ENCODE peak calls at places on chromosomes 16 and 17, in eight cellular contexts. H is K562, B is HepG2, K is HCT116, M is GM23338, X is Panc1, W is upper lobe of left lung, F is GM12878. U is an unnamed sample.

GRCh38 chr17:27553019-27553511 is 77.9 kb upstream of the LGALS9 start:
- ATAC-seq in H (no peak), B (no peak), K (no peak), M (no peak), X (peak), W (no peak), F (no peak), U (peak)

GRCh38 chr17:76271669-76272540 is 6.8 kb downstream of the UBALD2 start:
- ATAC-seq in H (peak), B (peak), K (peak), M (peak), X (no peak), W (peak), F (peak), U (peak)

GRCh38 chr16:12502671-12503070 is 301.0 kb downstream of the CPPED1 start:
- ATAC-seq in H (no peak), B (no peak), K (no peak), M (no peak), X (no peak), W (no peak), F (no peak), U (no peak)

GRCh38 chr16:88548131-88548874 is 21.9 kb upstream of the ZC3H18 start:
- ATAC-seq in H (peak), B (no peak), K (no peak), M (no peak), X (peak), W (no peak), F (no peak), U (no peak)

GRCh38 chr16:89670496-89671431 is 13.1 kb downstream of the SPATA33 start:
- ATAC-seq in H (peak), B (peak), K (no peak), M (no peak), X (peak), W (no peak), F (no peak), U (no peak)

GRCh38 chr17:55304171-55304859 is 39.6 kb downstream of the HLF start:
- ATAC-seq in H (no peak), B (peak), K (no peak), M (no peak), X (no peak), W (no peak), F (no peak), U (no peak)

GRCh38 chr16:72847187-72848044 is 200.5 kb downstream of the ZFHX3 start:
- ATAC-seq in H (peak), B (peak), K (peak), M (peak), X (peak), W (no peak), F (peak), U (no peak)

GRCh38 chr16:55868137-55868536 is 7.0 kb downstream of the CES5A start:
- ATAC-seq in H (no peak), B (no peak), K (no peak), M (no peak), X (no peak), W (no peak), F (no peak), U (no peak)

GRCh38 chr16:79599256-79599836 is 1.2 kb downstream of the MAF start:
- ATAC-seq in H (no peak), B (peak), K (no peak), M (peak), X (peak), W (no peak), F (no peak), U (peak)

GRCh38 chr17:29196784-29197515 is 16.8 kb upstream of the MYO18A start:
- ATAC-seq in H (no peak), B (peak), K (peak), M (peak), X (peak), W (no peak), F (peak), U (no peak)

GRCh38 chr17:43712397-43712796 is 46.2 kb downstream of the SOST start:
- ATAC-seq in H (no peak), B (no peak), K (no peak), M (no peak), X (no peak), W (no peak), F (no peak), U (no peak)

GRCh38 chr17:44147812-44148211 is 6.1 kb downstream of the HROB start:
- ATAC-seq in H (no peak), B (no peak), K (no peak), M (no peak), X (no peak), W (no peak), F (no peak), U (no peak)

GRCh38 chr17:56891751-56892150 is 22.1 kb downstream of the TRIM25 start:
- ATAC-seq in H (peak), B (peak), K (peak), M (peak), X (no peak), W (no peak), F (no peak), U (no peak)

GRCh38 chr16:1687427-1688316 is 9.6 kb downstream of the JPT2 start:
- ATAC-seq in H (no peak), B (no peak), K (no peak), M (no peak), X (peak), W (no peak), F (no peak), U (no peak)

GRCh38 chr16:4136229-4136813 is 20.1 kb upstream of the ADCY9 start:
- ATAC-seq in H (no peak), B (peak), K (peak), M (peak), X (no peak), W (peak), F (no peak), U (no peak)

GRCh38 chr17:393806-394717 is 41.5 kb upstream of the RPH3AL start:
- ATAC-seq in H (no peak), B (peak), K (no peak), M (no peak), X (no peak), W (peak), F (no peak), U (no peak)

GRCh38 chr16:8087597-8088279 is 502.6 kb downstream of the TMEM114 start:
- ATAC-seq in H (peak), B (no peak), K (no peak), M (no peak), X (no peak), W (no peak), F (no peak), U (no peak)

GRCh38 chr16:89026121-89026612 is 49.2 kb upstream of the CBFA2T3 start:
- ATAC-seq in H (peak), B (no peak), K (peak), M (no peak), X (peak), W (no peak), F (peak), U (no peak)

GRCh38 chr17:15233022-15233805 is 31.9 kb downstream of the PMP22 start:
- ATAC-seq in H (peak), B (peak), K (peak), M (peak), X (no peak), W (no peak), F (no peak), U (peak)

GRCh38 chr17:14940112-14940945 is 324.8 kb downstream of the PMP22 start:
- ATAC-seq in H (no peak), B (no peak), K (no peak), M (no peak), X (no peak), W (no peak), F (no peak), U (peak)

GRCh38 chr17:17547210-17547764 is 44.2 kb downstream of the PEMT start:
- ATAC-seq in H (no peak), B (peak), K (no peak), M (no peak), X (no peak), W (no peak), F (no peak), U (no peak)

GRCh38 chr17:55430531-55431228 is 9.0 kb upstream of the MMD start:
- ATAC-seq in H (peak), B (no peak), K (no peak), M (no peak), X (no peak), W (no peak), F (no peak), U (no peak)

GRCh38 chr17:64145460-64145750 is 15.5 kb upstream of the ERN1 start:
- ATAC-seq in H (no peak), B (no peak), K (peak), M (no peak), X (no peak), W (no peak), F (no peak), U (peak)

GRCh38 chr16:11128211-11129123 is 127.5 kb downstream of the SOCS1 start:
- ATAC-seq in H (peak), B (no peak), K (no peak), M (no peak), X (no peak), W (no peak), F (no peak), U (peak)

GRCh38 chr16:11130978-11131665 is 124.9 kb downstream of the SOCS1 start:
- ATAC-seq in H (no peak), B (peak), K (no peak), M (no peak), X (no peak), W (no peak), F (no peak), U (no peak)

GRCh38 chr16:11127610-11128195 is 128.3 kb downstream of the SOCS1 start:
- ATAC-seq in H (no peak), B (no peak), K (no peak), M (no peak), X (no peak), W (no peak), F (no peak), U (no peak)

GRCh38 chr16:11131706-11132105 is 124.3 kb downstream of the SOCS1 start:
- ATAC-seq in H (no peak), B (peak), K (no peak), M (no peak), X (no peak), W (no peak), F (no peak), U (peak)

GRCh38 chr16:11129378-11129781 is 126.6 kb downstream of the SOCS1 start:
- ATAC-seq in H (peak), B (no peak), K (no peak), M (no peak), X (no peak), W (no peak), F (peak), U (no peak)
- TF ChIP-seq POLR2AphosphoS5 in H (no peak), B (no peak), K (no peak), M (no peak), X (no peak), W (no peak), F (no peak), U (no peak)

GRCh38 chr17:41777579-41778188 is 8.8 kb downstream of the JUP start:
- ATAC-seq in H (no peak), B (peak), K (peak), M (no peak), X (peak), W (peak), F (no peak), U (peak)
- TF ChIP-seq POLR2AphosphoS5 in H (no peak), B (no peak), K (no peak), M (no peak), X (peak), W (peak), F (no peak), U (peak)

GRCh38 chr16:81447383-81448101 is 2.9 kb downstream of the CMIP start:
- ATAC-seq in H (no peak), B (peak), K (no peak), M (peak), X (peak), W (peak), F (no peak), U (no peak)
- TF ChIP-seq POLR2AphosphoS5 in H (no peak), B (peak), K (no peak), M (no peak), X (no peak), W (peak), F (no peak), U (no peak)

GRCh38 chr17:30363715-30364202 is 15.0 kb upstream of the CPD start:
- ATAC-seq in H (no peak), B (no peak), K (no peak), M (no peak), X (peak), W (peak), F (peak), U (peak)
- TF ChIP-seq POLR2AphosphoS5 in H (no peak), B (no peak), K (no peak), M (no peak), X (no peak), W (peak), F (no peak), U (peak)

GRCh38 chr16:10579965-10580918 is at the start of gene EMP2:
- ATAC-seq in H (peak), B (peak), K (peak), M (peak), X (peak), W (peak), F (peak), U (peak)
- TF ChIP-seq POLR2AphosphoS5 in H (no peak), B (peak), K (peak), M (peak), X (no peak), W (peak), F (no peak), U (peak)

DNA sequence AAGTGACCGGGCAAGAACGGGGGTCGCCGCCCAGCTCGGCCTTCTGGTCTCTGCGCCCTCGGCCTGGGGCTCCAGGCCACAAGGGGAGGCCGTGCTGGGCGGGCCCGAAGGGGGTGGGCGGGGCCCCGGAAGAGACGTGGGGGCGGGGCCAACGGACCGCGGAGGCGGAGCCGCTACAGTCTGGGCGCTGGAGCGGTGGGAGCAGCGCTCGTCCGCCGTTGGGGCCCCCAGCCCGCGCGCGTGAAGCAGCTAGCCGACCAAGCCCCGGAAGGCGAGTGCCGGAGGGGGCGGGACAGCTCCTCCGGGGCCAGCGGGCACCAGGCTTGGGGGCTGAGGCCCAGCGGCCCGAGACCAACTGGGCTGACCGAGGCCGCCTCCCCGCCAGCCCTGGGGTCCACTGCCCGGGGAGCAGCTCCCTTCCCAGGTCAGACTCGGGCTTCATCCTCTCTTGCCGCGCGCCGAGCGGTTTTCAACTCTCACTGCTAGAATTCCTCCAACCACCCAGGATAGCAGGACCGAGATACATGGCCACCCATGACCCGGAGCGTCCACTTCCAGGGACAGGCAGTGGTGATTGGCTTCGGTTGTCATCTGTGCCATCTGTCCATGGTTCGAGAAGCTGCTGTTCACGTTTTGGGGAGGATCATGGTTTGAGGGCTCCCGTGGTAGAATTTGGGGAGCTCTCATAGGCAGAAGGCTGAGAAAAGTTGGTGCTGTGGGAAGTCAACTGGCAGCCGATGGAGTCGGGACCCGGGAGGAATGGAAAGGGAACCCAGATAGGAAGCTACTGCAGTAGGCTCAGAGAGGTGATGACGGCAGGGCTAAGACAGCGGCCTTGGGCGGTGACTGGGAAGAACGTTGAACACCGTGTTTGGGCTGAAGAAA is 44.6 kb upstream of the LCMT1 start:
- ATAC-seq in H (peak), B (peak), K (no peak), M (peak), X (peak), W (peak), F (peak), U (peak)
- TF ChIP-seq POLR2AphosphoS5 in H (peak), B (peak), K (no peak), M (peak), X (peak), W (peak), F (no peak), U (peak)

GRCh38 chr16:69744363-69745231 is 10.1 kb downstream of the NOB1 start:
- ATAC-seq in H (no peak), B (no peak), K (no peak), M (no peak), X (no peak), W (no peak), F (no peak), U (no peak)
- TF ChIP-seq POLR2AphosphoS5 in H (no peak), B (no peak), K (no peak), M (no peak), X (no peak), W (no peak), F (no peak), U (no peak)

GRCh38 chr17:19935169-19935568 is 42.5 kb downstream of the AKAP10 start:
- ATAC-seq in H (no peak), B (no peak), K (no peak), M (no peak), X (no peak), W (no peak), F (no peak), U (no peak)

GRCh38 chr17:19938736-19939135 is 38.9 kb downstream of the AKAP10 start:
- ATAC-seq in H (no peak), B (no peak), K (no peak), M (no peak), X (no peak), W (no peak), F (no peak), U (no peak)

GRCh38 chr17:19939993-19940721 is 37.5 kb downstream of the AKAP10 start:
- ATAC-seq in H (no peak), B (no peak), K (no peak), M (no peak), X (no peak), W (no peak), F (no peak), U (no peak)

GRCh38 chr17:19940722-19941464 is 36.7 kb downstream of the AKAP10 start:
- ATAC-seq in H (no peak), B (no peak), K (no peak), M (no peak), X (no peak), W (peak), F (no peak), U (no peak)

DNA sequence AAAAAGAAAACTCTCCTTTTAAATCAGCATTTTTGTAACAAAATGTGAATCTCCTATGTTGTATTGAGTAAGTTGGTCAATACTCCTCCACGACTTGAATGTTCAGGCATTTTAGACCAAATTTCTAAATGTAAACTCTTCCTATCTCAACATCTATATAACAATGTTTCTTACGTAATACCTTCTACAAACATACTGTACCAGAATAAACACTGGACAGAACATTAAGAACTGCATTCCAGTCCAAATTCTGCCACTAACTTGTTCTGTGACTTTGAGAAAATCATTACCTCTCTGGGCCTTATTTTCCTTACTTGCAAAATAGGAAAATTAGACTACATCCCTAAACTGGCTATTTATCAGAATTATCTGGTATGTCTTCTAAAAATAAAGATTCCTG is 40.1 kb downstream of the AKAP10 start:
- ATAC-seq in H (no peak), B (no peak), K (no peak), M (no peak), X (no peak), W (no peak), F (no peak), U (no peak)
- TF ChIP-seq POLR2AphosphoS5 in H (no peak), B (no peak), K (no peak), M (no peak), X (no peak), W (no peak), F (no peak), U (no peak)